ENCODE peak calls at places on chromosome 21, in four cellular contexts. Y is GM12878, N is H1, P is HepG2. C is an unnamed sample.
A peak's percentile ranks its signal among the peaks of the same experiment; 100 is the strongest.

GRCh38 chr21:39633043-39633442 is 20.3 kb downstream of the B3GALT5 start:
- DNase-seq in P (no peak), Y (no peak), N (no peak), C (no peak)

GRCh38 chr21:20570824-20571232 is 427.4 kb upstream of the NCAM2 start:
- DNase-seq in Y (no peak), P (no peak), N (peak; percentile 73), C (peak; percentile 23)

GRCh38 chr21:34690041-34690792 is 21.4 kb downstream of the CLIC6 start:
- DNase-seq in Y (no peak), P (no peak), N (no peak), C (no peak)

GRCh38 chr21:45799765-45800338 is 156.3 kb downstream of the PCBP3 start:
- DNase-seq in P (no peak), N (no peak), Y (no peak), C (no peak)

GRCh38 chr21:7933923-7934322 is 2587.5 kb upstream of the TPTE start:
- DNase-seq in N (no peak), Y (no peak), P (no peak), C (no peak)

GRCh38 chr21:24204641-24205040 is 1402.6 kb downstream of the MRPL39 start:
- DNase-seq in N (no peak), Y (no peak), P (no peak), C (no peak)

GRCh38 chr21:32249551-32250280 is 29.1 kb downstream of the MIS18A start:
- DNase-seq in Y (no peak), N (no peak), P (no peak), C (no peak)

GRCh38 chr21:32605469-32605868 is 6.7 kb downstream of the CFAP298 start:
- DNase-seq in P (no peak), N (no peak), Y (no peak), C (no peak)

GRCh38 chr21:46637952-46638746 is 2.7 kb downstream of the PRMT2 start:
- DNase-seq in P (no peak), N (no peak), Y (peak; percentile 35), C (no peak)

GRCh38 chr21:46141767-46142580 is 13.4 kb downstream of the FTCD start:
- DNase-seq in P (no peak), Y (no peak), N (no peak), C (no peak)

GRCh38 chr21:16075594-16076282 is 346.0 kb downstream of the USP25 start:
- DNase-seq in P (no peak), N (no peak), Y (no peak), C (no peak)

GRCh38 chr21:28833181-28833580 is 159.5 kb downstream of the LTN1 start:
- DNase-seq in Y (no peak), P (no peak), N (no peak), C (no peak)

GRCh38 chr21:33514234-33514633 is 22.7 kb upstream of the DNAJC28 start:
- DNase-seq in Y (no peak), N (no peak), P (no peak), C (no peak)

GRCh38 chr21:33378081-33378480 is 25.1 kb upstream of the IFNGR2 start:
- DNase-seq in P (no peak), N (no peak), Y (no peak), C (no peak)

GRCh38 chr21:32303385-32303784 is 4.7 kb downstream of the MRAP start:
- DNase-seq in N (no peak), Y (no peak), P (no peak), C (no peak)

GRCh38 chr21:33901421-33902288 is 13.9 kb downstream of the ATP5PO start:
- DNase-seq in Y (no peak), P (peak; percentile 20), N (peak; percentile 39), C (peak; percentile 71)

GRCh38 chr21:33360871-33361602 is 36.3 kb downstream of the IFNAR1 start:
- DNase-seq in P (peak; percentile 50), Y (peak; percentile 78), N (peak; percentile 65), C (peak; percentile 87)

GRCh38 chr21:33797565-33797964 is 118.0 kb downstream of the ATP5PO start:
- DNase-seq in P (no peak), N (no peak), Y (no peak), C (no peak)

GRCh38 chr21:39006653-39007417 is 176.4 kb downstream of the PSMG1 start:
- DNase-seq in P (no peak), Y (no peak), N (no peak), C (no peak)

GRCh38 chr21:33541756-33542639 is at the start of gene GART:
- DNase-seq in P (peak; percentile 73), Y (peak; percentile 35), N (peak; percentile 39), C (peak; percentile 92)

GRCh38 chr21:39232926-39233325 is 49.7 kb upstream of the PSMG1 start:
- DNase-seq in N (no peak), P (no peak), Y (no peak), C (no peak)

GRCh38 chr21:45830720-45831366 is 150.7 kb upstream of the COL6A1 start:
- DNase-seq in P (no peak), Y (no peak), N (no peak), C (no peak)

GRCh38 chr21:18987515-18988026 is 584.0 kb upstream of the TMPRSS15 start:
- DNase-seq in Y (no peak), P (no peak), N (no peak), C (no peak)

GRCh38 chr21:29642551-29643245 is 297.1 kb downstream of the GRIK1 start:
- DNase-seq in N (no peak), P (no peak), Y (no peak), C (no peak)

GRCh38 chr21:23725576-23725975 is 1881.7 kb downstream of the MRPL39 start:
- DNase-seq in Y (no peak), N (no peak), P (no peak), C (peak; percentile 8)

GRCh38 chr21:35015435-35016024 is 33.6 kb downstream of the RUNX1 start:
- DNase-seq in P (no peak), N (no peak), Y (no peak), C (no peak)

GRCh38 chr21:28781602-28782274 is 210.9 kb downstream of the LTN1 start:
- DNase-seq in P (peak; percentile 4), Y (no peak), N (no peak), C (peak; percentile 30)

GRCh38 chr21:32717851-32718316 is 9.9 kb downstream of the SYNJ1 start:
- DNase-seq in P (no peak), Y (no peak), N (no peak), C (no peak)

GRCh38 chr21:23020969-23021368 is 2022.8 kb downstream of the NCAM2 start:
- DNase-seq in N (no peak), Y (no peak), P (no peak), C (no peak)

GRCh38 chr21:46551636-46552241 is 53.1 kb downstream of the S100B start:
- DNase-seq in P (no peak), Y (no peak), N (no peak), C (no peak)

GRCh38 chr21:39843916-39844315 is 23.3 kb upstream of the PCP4 start:
- DNase-seq in N (no peak), P (no peak), Y (no peak), C (no peak)

GRCh38 chr21:46161180-46161799 is 5.9 kb upstream of the FTCD start:
- DNase-seq in N (no peak), Y (no peak), P (no peak), C (no peak)

GRCh38 chr21:29187939-29188338 is 57.5 kb downstream of the MAP3K7CL start:
- DNase-seq in Y (no peak), P (peak; percentile 66), N (no peak), C (no peak)

GRCh38 chr21:32403201-32403701 is 9.3 kb upstream of the EVA1C start:
- DNase-seq in P (peak; percentile 48), N (no peak), Y (peak; percentile 3), C (peak; percentile 81)

GRCh38 chr21:29256125-29256895 is 42.4 kb upstream of the BACH1 start:
- DNase-seq in Y (no peak), N (no peak), P (no peak), C (no peak)

GRCh38 chr21:20997633-20998455 is at the start of gene NCAM2:
- DNase-seq in Y (no peak), N (no peak), P (peak; percentile 9), C (peak; percentile 70)

GRCh38 chr21:33124879-33125278 is 54.9 kb downstream of the OLIG1 start:
- DNase-seq in Y (no peak), P (no peak), N (no peak), C (no peak)

DNA sequence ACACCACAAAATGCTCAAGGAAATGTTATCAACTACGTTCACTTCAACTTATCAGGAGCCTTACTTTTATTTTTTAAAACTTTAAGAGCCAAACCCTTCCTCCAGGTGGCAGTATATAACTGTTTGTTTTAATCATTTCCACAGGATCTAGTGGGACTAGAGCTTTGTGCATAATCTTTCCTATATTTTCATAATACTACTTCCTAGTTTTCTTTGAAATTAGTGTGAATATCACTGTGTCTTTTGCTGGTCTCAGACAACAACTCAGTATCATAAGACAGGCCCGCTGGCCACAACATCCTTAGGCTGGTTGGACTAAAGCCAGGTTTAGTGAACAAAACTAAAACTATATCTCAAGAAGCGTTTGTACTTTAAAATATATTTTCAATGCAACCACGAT is 145.5 kb downstream of the TIAM1 start:
- DNase-seq in P (peak; percentile 30), Y (no peak), N (no peak), C (peak; percentile 46)
- TF ChIP-seq MAX in P (no peak), Y (no peak), N (no peak), C (no peak)

GRCh38 chr21:44643911-44644310 is 2.3 kb upstream of the KRTAP10-11 start:
- DNase-seq in P (no peak), Y (no peak), N (no peak), C (no peak)

GRCh38 chr21:44647222-44647552 is 973 bp downstream of the KRTAP10-11 start:
- DNase-seq in N (no peak), P (no peak), Y (no peak), C (no peak)

GRCh38 chr21:44640761-44641160 is 3.6 kb downstream of the KRTAP10-10 start:
- DNase-seq in P (no peak), N (no peak), Y (no peak), C (no peak)

GRCh38 chr21:44648557-44649311 is 2.5 kb downstream of the KRTAP10-11 start:
- DNase-seq in N (no peak), P (no peak), Y (no peak), C (no peak)

DNA sequence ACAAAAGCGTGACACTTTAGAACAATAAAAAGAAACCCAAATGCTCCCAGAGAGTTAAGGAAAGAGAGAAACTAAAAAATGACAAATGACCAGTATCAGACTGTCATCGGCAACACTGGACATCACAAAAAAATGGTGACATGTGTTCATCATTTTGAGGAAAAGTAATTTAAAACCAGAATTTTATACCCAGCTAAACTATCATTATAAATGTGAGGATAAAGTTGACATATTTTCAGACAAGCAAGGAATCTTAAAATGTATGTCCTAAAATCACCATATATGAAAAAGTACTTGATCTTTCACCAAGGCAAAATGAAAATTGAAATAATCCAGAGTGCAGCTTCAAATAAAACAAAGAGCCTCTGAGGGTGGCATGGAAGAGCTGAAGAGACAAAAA is 1.3 kb upstream of the KRTAP10-11 start:
- DNase-seq in Y (no peak), P (no peak), N (no peak), C (no peak)
- TF ChIP-seq YY1 in Y (no peak), P (no peak), N (no peak), C (no peak)

GRCh38 chr21:41142051-41142795 is 25.7 kb upstream of the BACE2 start:
- DNase-seq in Y (no peak), N (no peak), P (peak; percentile 2), C (no peak)
- TF ChIP-seq CBX5 in Y (no peak), N (no peak), P (no peak), C (no peak)

DNA sequence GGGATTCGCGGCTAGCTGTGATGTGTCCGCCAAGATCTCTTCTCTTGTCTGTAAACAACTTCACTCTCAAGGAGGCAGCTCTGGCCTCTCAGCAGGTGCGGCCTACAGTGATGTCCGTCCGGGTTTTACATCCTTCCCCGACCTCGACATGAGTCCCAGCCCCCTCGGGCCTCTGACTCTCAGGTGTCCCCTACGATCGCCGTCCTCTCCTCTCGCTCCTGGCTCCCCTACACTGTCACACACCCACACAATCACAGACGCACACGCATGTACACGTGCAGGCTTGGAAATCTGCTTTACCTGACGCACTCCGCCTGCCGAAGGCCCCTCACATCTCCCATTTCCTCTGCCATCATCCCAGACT is 797 bp upstream of the RSPH1 start:
- DNase-seq in P (no peak), Y (no peak), N (no peak), C (no peak)
- TF ChIP-seq MAX in P (no peak), Y (no peak), N (no peak), C (no peak)